ENCODE peak calls at places on chromosomes 3 and 15, in eight cellular contexts. D is NCI-H2029; G is DMS153; B is NCI-H460; F is HFF-Myc; K is CD4-positive, alpha-beta T cell; T is activated CD8-positive, alpha-beta memory T cell treated with anti-CD3 and anti-CD28 coated beads, Interleukin-2, amount 10 ng/mL, durations not matched to agents 7 days and 5 days; J is stromal cell of bone marrow. Q is an unnamed sample.
A peak's percentile ranks its signal among the peaks of the same experiment; 100 is the strongest.

GRCh38 chr3:126136428-126137220 is 43.8 kb downstream of the ALDH1L1 start:
- DNase-seq in D (no peak), G (no peak), B (no peak), F (no peak), K (no peak), T (peak; percentile 34), J (no peak), Q (no peak)

GRCh38 chr15:52733696-52734255 is 54.6 kb upstream of the ATOSA start:
- DNase-seq in D (no peak), G (no peak), B (no peak), F (no peak), K (no peak), T (no peak), J (no peak), Q (no peak)

GRCh38 chr15:90316139-90316538 is 35.9 kb upstream of the ZNF774 start:
- DNase-seq in D (no peak), G (no peak), B (no peak), F (no peak), K (no peak), T (peak; percentile 1), J (no peak), Q (no peak)

GRCh38 chr3:53774414-53774813 is 71.8 kb downstream of the CHDH start:
- DNase-seq in D (no peak), G (no peak), B (no peak), F (no peak), K (no peak), T (no peak), J (no peak), Q (no peak)

GRCh38 chr3:171187706-171188290 is 161.3 kb upstream of the SLC2A2 start:
- DNase-seq in D (no peak), G (peak; percentile 51), B (peak; percentile 15), F (no peak), K (no peak), T (no peak), J (no peak), Q (peak; percentile 9)

GRCh38 chr15:74423443-74424257 is 10.1 kb downstream of the SEMA7A start:
- DNase-seq in D (no peak), G (no peak), B (no peak), F (no peak), K (no peak), T (no peak), J (no peak), Q (no peak)

GRCh38 chr3:124802054-124802698 is 71.9 kb downstream of the UMPS start:
- DNase-seq in D (no peak), G (no peak), B (no peak), F (no peak), K (no peak), T (no peak), J (no peak), Q (no peak)

GRCh38 chr15:82810863-82811421 is 1.5 kb downstream of the WHAMM start:
- DNase-seq in D (no peak), G (no peak), B (no peak), F (no peak), K (peak; percentile 19), T (peak; percentile 68), J (no peak), Q (no peak)

GRCh38 chr3:13224967-13225366 is 151.7 kb upstream of the IQSEC1 start:
- DNase-seq in D (no peak), G (no peak), B (no peak), F (no peak), K (no peak), T (no peak), J (no peak), Q (no peak)

GRCh38 chr3:179098388-179099077 is 26.9 kb upstream of the ZMAT3 start:
- DNase-seq in D (no peak), G (no peak), B (no peak), F (no peak), K (no peak), T (no peak), J (peak; percentile 38), Q (no peak)

Q was measured in A549.